ENCODE peak calls at places on chromosomes 2 and 18, in eight cellular contexts. One of them, this sample, is unnamed.

GRCh38 chr2:228102949-228103348 is 78.5 kb downstream of the SPHKAP start:
- DNase-seq in epithelial cell of esophagus: peak
- DNase-seq in hepatocyte: no peak
- DNase-seq in body of pancreas: no peak
- DNase-seq in fibroblast of lung: no peak
- DNase-seq in cardiac muscle cell: no peak
- DNase-seq in fibroblast of mammary gland: no peak
- DNase-seq in astrocyte of the spinal cord: no peak
- DNase-seq in this sample: no peak

GRCh38 chr18:58998421-58999203 is 133.9 kb downstream of the ZNF532 start:
- DNase-seq in epithelial cell of esophagus: peak
- DNase-seq in hepatocyte: no peak
- DNase-seq in body of pancreas: peak
- DNase-seq in fibroblast of lung: peak
- DNase-seq in cardiac muscle cell: peak
- DNase-seq in fibroblast of mammary gland: peak
- DNase-seq in astrocyte of the spinal cord: peak
- DNase-seq in this sample: no peak

GRCh38 chr2:47232738-47233415 is 77.8 kb upstream of the STPG4 start:
- DNase-seq in epithelial cell of esophagus: no peak
- DNase-seq in hepatocyte: peak
- DNase-seq in body of pancreas: no peak
- DNase-seq in fibroblast of lung: peak
- DNase-seq in cardiac muscle cell: no peak
- DNase-seq in fibroblast of mammary gland: no peak
- DNase-seq in astrocyte of the spinal cord: peak
- DNase-seq in this sample: no peak

GRCh38 chr2:236359426-236359825 is 95.2 kb upstream of the ASB18 start:
- DNase-seq in epithelial cell of esophagus: no peak
- DNase-seq in hepatocyte: no peak
- DNase-seq in body of pancreas: no peak
- DNase-seq in fibroblast of lung: no peak
- DNase-seq in cardiac muscle cell: no peak
- DNase-seq in fibroblast of mammary gland: no peak
- DNase-seq in astrocyte of the spinal cord: no peak
- DNase-seq in this sample: no peak

GRCh38 chr18:74225193-74225840 is 66.4 kb downstream of the CYB5A start:
- DNase-seq in epithelial cell of esophagus: peak
- DNase-seq in hepatocyte: peak
- DNase-seq in body of pancreas: peak
- DNase-seq in fibroblast of lung: peak
- DNase-seq in cardiac muscle cell: peak
- DNase-seq in fibroblast of mammary gland: no peak
- DNase-seq in astrocyte of the spinal cord: no peak
- DNase-seq in this sample: no peak

GRCh38 chr2:54161660-54162059 is 46.2 kb downstream of the ACYP2 start:
- DNase-seq in epithelial cell of esophagus: no peak
- DNase-seq in hepatocyte: no peak
- DNase-seq in body of pancreas: no peak
- DNase-seq in fibroblast of lung: peak
- DNase-seq in cardiac muscle cell: no peak
- DNase-seq in fibroblast of mammary gland: peak
- DNase-seq in astrocyte of the spinal cord: peak
- DNase-seq in this sample: no peak

GRCh38 chr2:33573657-33574056 is 25.4 kb downstream of the FAM98A start:
- DNase-seq in epithelial cell of esophagus: no peak
- DNase-seq in hepatocyte: no peak
- DNase-seq in body of pancreas: no peak
- DNase-seq in fibroblast of lung: no peak
- DNase-seq in cardiac muscle cell: no peak
- DNase-seq in fibroblast of mammary gland: no peak
- DNase-seq in astrocyte of the spinal cord: no peak
- DNase-seq in this sample: no peak

GRCh38 chr18:7941533-7941932 is 374.4 kb downstream of the PTPRM start:
- DNase-seq in epithelial cell of esophagus: peak
- DNase-seq in hepatocyte: no peak
- DNase-seq in body of pancreas: peak
- DNase-seq in fibroblast of lung: no peak
- DNase-seq in cardiac muscle cell: no peak
- DNase-seq in fibroblast of mammary gland: no peak
- DNase-seq in astrocyte of the spinal cord: no peak
- DNase-seq in this sample: no peak

GRCh38 chr18:24112874-24113615 is 25.8 kb upstream of the CABYR start:
- DNase-seq in epithelial cell of esophagus: peak
- DNase-seq in hepatocyte: peak
- DNase-seq in body of pancreas: peak
- DNase-seq in fibroblast of lung: peak
- DNase-seq in cardiac muscle cell: no peak
- DNase-seq in fibroblast of mammary gland: peak
- DNase-seq in astrocyte of the spinal cord: peak
- DNase-seq in this sample: no peak

GRCh38 chr2:63861220-63861822 is 19.6 kb downstream of the UGP2 start:
- DNase-seq in epithelial cell of esophagus: peak
- DNase-seq in hepatocyte: peak
- DNase-seq in body of pancreas: peak
- DNase-seq in fibroblast of lung: peak
- DNase-seq in cardiac muscle cell: peak
- DNase-seq in fibroblast of mammary gland: peak
- DNase-seq in astrocyte of the spinal cord: peak
- DNase-seq in this sample: no peak

GRCh38 chr2:186543561-186544131 is 46.2 kb upstream of the ITGAV start:
- DNase-seq in epithelial cell of esophagus: peak
- DNase-seq in hepatocyte: peak
- DNase-seq in body of pancreas: no peak
- DNase-seq in fibroblast of lung: peak
- DNase-seq in cardiac muscle cell: peak
- DNase-seq in fibroblast of mammary gland: peak
- DNase-seq in astrocyte of the spinal cord: peak
- DNase-seq in this sample: peak

GRCh38 chr2:69007169-69007568 is 5.8 kb upstream of the ANTXR1 start:
- DNase-seq in epithelial cell of esophagus: no peak
- DNase-seq in hepatocyte: no peak
- DNase-seq in body of pancreas: no peak
- DNase-seq in fibroblast of lung: no peak
- DNase-seq in cardiac muscle cell: no peak
- DNase-seq in fibroblast of mammary gland: no peak
- DNase-seq in astrocyte of the spinal cord: no peak
- DNase-seq in this sample: no peak

GRCh38 chr2:27771548-27772335 is at the start of gene MRPL33:
- DNase-seq in epithelial cell of esophagus: peak
- DNase-seq in hepatocyte: peak
- DNase-seq in body of pancreas: peak
- DNase-seq in fibroblast of lung: peak
- DNase-seq in cardiac muscle cell: peak
- DNase-seq in fibroblast of mammary gland: peak
- DNase-seq in astrocyte of the spinal cord: peak
- DNase-seq in this sample: no peak

GRCh38 chr2:226796840-226797288 is 2.8 kb downstream of the IRS1 start:
- DNase-seq in epithelial cell of esophagus: peak
- DNase-seq in hepatocyte: peak
- DNase-seq in body of pancreas: peak
- DNase-seq in fibroblast of lung: peak
- DNase-seq in cardiac muscle cell: no peak
- DNase-seq in fibroblast of mammary gland: peak
- DNase-seq in astrocyte of the spinal cord: peak
- DNase-seq in this sample: no peak

GRCh38 chr2:60520917-60521539 is 32.4 kb downstream of the BCL11A start:
- DNase-seq in epithelial cell of esophagus: no peak
- DNase-seq in hepatocyte: no peak
- DNase-seq in body of pancreas: no peak
- DNase-seq in fibroblast of lung: no peak
- DNase-seq in cardiac muscle cell: no peak
- DNase-seq in fibroblast of mammary gland: no peak
- DNase-seq in astrocyte of the spinal cord: no peak
- DNase-seq in this sample: no peak

GRCh38 chr2:203025592-203025991 is 10.9 kb downstream of the NBEAL1 start:
- DNase-seq in epithelial cell of esophagus: peak
- DNase-seq in hepatocyte: no peak
- DNase-seq in body of pancreas: no peak
- DNase-seq in fibroblast of lung: no peak
- DNase-seq in cardiac muscle cell: no peak
- DNase-seq in fibroblast of mammary gland: no peak
- DNase-seq in astrocyte of the spinal cord: no peak
- DNase-seq in this sample: no peak

GRCh38 chr2:165793161-165793778 is 777 bp downstream of the GALNT3 start:
- DNase-seq in epithelial cell of esophagus: peak
- DNase-seq in hepatocyte: peak
- DNase-seq in body of pancreas: peak
- DNase-seq in fibroblast of lung: no peak
- DNase-seq in cardiac muscle cell: no peak
- DNase-seq in fibroblast of mammary gland: no peak
- DNase-seq in astrocyte of the spinal cord: peak
- DNase-seq in this sample: peak

GRCh38 chr18:32879497-32879896 is 106.7 kb upstream of the KLHL14 start:
- DNase-seq in epithelial cell of esophagus: no peak
- DNase-seq in hepatocyte: no peak
- DNase-seq in body of pancreas: no peak
- DNase-seq in fibroblast of lung: no peak
- DNase-seq in cardiac muscle cell: no peak
- DNase-seq in fibroblast of mammary gland: no peak
- DNase-seq in astrocyte of the spinal cord: peak
- DNase-seq in this sample: peak

GRCh38 chr2:203730076-203730729 is 23.8 kb downstream of the CD28 start:
- DNase-seq in epithelial cell of esophagus: peak
- DNase-seq in hepatocyte: no peak
- DNase-seq in body of pancreas: no peak
- DNase-seq in fibroblast of lung: peak
- DNase-seq in cardiac muscle cell: no peak
- DNase-seq in fibroblast of mammary gland: peak
- DNase-seq in astrocyte of the spinal cord: peak
- DNase-seq in this sample: no peak

GRCh38 chr2:215718426-215718825 is 282.6 kb upstream of the FN1 start:
- DNase-seq in epithelial cell of esophagus: no peak
- DNase-seq in hepatocyte: no peak
- DNase-seq in body of pancreas: no peak
- DNase-seq in fibroblast of lung: no peak
- DNase-seq in cardiac muscle cell: peak
- DNase-seq in fibroblast of mammary gland: no peak
- DNase-seq in astrocyte of the spinal cord: no peak
- DNase-seq in this sample: no peak
- H3K4me3 ChIP-seq in epithelial cell of esophagus: no peak
- H3K4me3 ChIP-seq in hepatocyte: no peak
- H3K4me3 ChIP-seq in body of pancreas: no peak
- H3K4me3 ChIP-seq in fibroblast of lung: no peak
- H3K4me3 ChIP-seq in cardiac muscle cell: no peak
- H3K4me3 ChIP-seq in fibroblast of mammary gland: no peak
- H3K4me3 ChIP-seq in astrocyte of the spinal cord: no peak
- H3K4me3 ChIP-seq in this sample: no peak

GRCh38 chr2:119376810-119377209 is 10.0 kb downstream of the DBI start:
- DNase-seq in epithelial cell of esophagus: no peak
- DNase-seq in hepatocyte: no peak
- DNase-seq in body of pancreas: no peak
- DNase-seq in fibroblast of lung: no peak
- DNase-seq in cardiac muscle cell: no peak
- DNase-seq in fibroblast of mammary gland: no peak
- DNase-seq in astrocyte of the spinal cord: no peak
- DNase-seq in this sample: no peak

GRCh38 chr2:119377266-119377972 is 10.6 kb downstream of the DBI start:
- DNase-seq in epithelial cell of esophagus: no peak
- DNase-seq in hepatocyte: no peak
- DNase-seq in body of pancreas: no peak
- DNase-seq in fibroblast of lung: no peak
- DNase-seq in cardiac muscle cell: no peak
- DNase-seq in fibroblast of mammary gland: no peak
- DNase-seq in astrocyte of the spinal cord: no peak
- DNase-seq in this sample: no peak

GRCh38 chr2:119378566-119378965 is 11.8 kb downstream of the DBI start:
- DNase-seq in epithelial cell of esophagus: no peak
- DNase-seq in hepatocyte: no peak
- DNase-seq in body of pancreas: no peak
- DNase-seq in fibroblast of lung: no peak
- DNase-seq in cardiac muscle cell: no peak
- DNase-seq in fibroblast of mammary gland: no peak
- DNase-seq in astrocyte of the spinal cord: no peak
- DNase-seq in this sample: no peak

GRCh38 chr2:119372778-119373568 is 6.2 kb downstream of the DBI start:
- DNase-seq in epithelial cell of esophagus: no peak
- DNase-seq in hepatocyte: no peak
- DNase-seq in body of pancreas: no peak
- DNase-seq in fibroblast of lung: no peak
- DNase-seq in cardiac muscle cell: no peak
- DNase-seq in fibroblast of mammary gland: no peak
- DNase-seq in astrocyte of the spinal cord: no peak
- DNase-seq in this sample: no peak

GRCh38 chr2:119377973-119378305 is 11.2 kb downstream of the DBI start:
- DNase-seq in epithelial cell of esophagus: no peak
- DNase-seq in hepatocyte: no peak
- DNase-seq in body of pancreas: no peak
- DNase-seq in fibroblast of lung: no peak
- DNase-seq in cardiac muscle cell: no peak
- DNase-seq in fibroblast of mammary gland: no peak
- DNase-seq in astrocyte of the spinal cord: no peak
- DNase-seq in this sample: no peak
- TF ChIP-seq CTCF in epithelial cell of esophagus: no peak
- TF ChIP-seq CTCF in hepatocyte: no peak
- TF ChIP-seq CTCF in body of pancreas: no peak
- TF ChIP-seq CTCF in fibroblast of lung: no peak
- TF ChIP-seq CTCF in cardiac muscle cell: no peak
- TF ChIP-seq CTCF in fibroblast of mammary gland: no peak
- TF ChIP-seq CTCF in astrocyte of the spinal cord: no peak
- TF ChIP-seq CTCF in this sample: no peak

DNA sequence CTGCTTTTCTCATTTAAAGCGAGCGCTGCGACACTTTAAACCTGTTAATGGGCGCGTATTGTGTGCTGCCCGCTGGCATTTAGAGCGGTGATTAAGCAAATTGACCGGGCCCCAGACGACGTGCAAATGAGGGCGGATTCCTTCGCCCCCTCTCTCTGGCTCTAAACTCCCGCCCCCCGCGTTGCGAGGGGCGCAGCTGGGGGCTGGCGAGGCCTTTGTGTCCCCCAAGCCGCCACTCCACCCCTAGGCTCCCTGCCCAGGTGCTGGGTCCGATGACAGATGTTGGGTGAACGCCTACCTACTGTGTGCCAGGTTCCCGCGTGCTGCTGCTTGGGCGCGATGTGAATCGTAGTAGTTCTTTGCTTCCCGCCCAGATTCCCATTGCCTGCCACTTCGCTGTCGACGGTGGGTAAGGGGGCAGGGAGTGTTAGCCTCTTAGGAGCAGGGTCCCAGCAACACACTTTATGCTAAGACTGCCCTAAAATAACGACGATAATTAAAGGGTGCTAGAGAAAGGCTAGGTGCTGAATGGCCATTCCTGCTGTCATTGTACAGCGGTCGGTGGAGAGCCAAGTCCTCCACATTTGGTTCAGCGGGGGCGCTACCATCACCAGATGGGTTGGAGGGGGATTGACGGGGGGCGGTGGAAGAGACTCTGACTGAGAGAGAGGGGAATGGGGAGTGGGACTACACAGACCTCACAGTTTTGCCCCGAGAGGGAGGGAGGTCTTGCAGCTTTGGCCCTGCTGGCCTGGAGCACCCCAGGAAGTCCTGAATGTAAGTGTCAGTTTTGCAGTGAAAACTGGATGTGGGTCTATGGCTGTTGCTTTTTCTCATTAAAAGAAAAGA is 2.1 kb downstream of the TCF7L1 start:
- DNase-seq in epithelial cell of esophagus: peak
- DNase-seq in hepatocyte: no peak
- DNase-seq in body of pancreas: no peak
- DNase-seq in fibroblast of lung: no peak
- DNase-seq in cardiac muscle cell: no peak
- DNase-seq in fibroblast of mammary gland: no peak
- DNase-seq in astrocyte of the spinal cord: no peak
- DNase-seq in this sample: no peak
- H3K4me3 ChIP-seq in epithelial cell of esophagus: peak
- H3K4me3 ChIP-seq in hepatocyte: peak
- H3K4me3 ChIP-seq in body of pancreas: no peak
- H3K4me3 ChIP-seq in fibroblast of lung: peak
- H3K4me3 ChIP-seq in cardiac muscle cell: peak
- H3K4me3 ChIP-seq in fibroblast of mammary gland: peak
- H3K4me3 ChIP-seq in astrocyte of the spinal cord: peak
- H3K4me3 ChIP-seq in this sample: peak

GRCh38 chr2:86461042-86461743 is 20.0 kb downstream of the KDM3A start:
- DNase-seq in epithelial cell of esophagus: no peak
- DNase-seq in hepatocyte: no peak
- DNase-seq in body of pancreas: no peak
- DNase-seq in fibroblast of lung: no peak
- DNase-seq in cardiac muscle cell: no peak
- DNase-seq in fibroblast of mammary gland: no peak
- DNase-seq in astrocyte of the spinal cord: no peak
- DNase-seq in this sample: no peak
- TF ChIP-seq CTCF in epithelial cell of esophagus: no peak
- TF ChIP-seq CTCF in hepatocyte: no peak
- TF ChIP-seq CTCF in body of pancreas: no peak
- TF ChIP-seq CTCF in fibroblast of lung: no peak
- TF ChIP-seq CTCF in cardiac muscle cell: no peak
- TF ChIP-seq CTCF in fibroblast of mammary gland: no peak
- TF ChIP-seq CTCF in astrocyte of the spinal cord: no peak
- TF ChIP-seq CTCF in this sample: no peak

This sample was measured in retinal pigment epithelial cell.